ENCODE peak calls at places on chromosomes 6 and 20, in four cellular contexts. G, N, E and C are unnamed samples.

GRCh38 chr20:19626896-19627295 is 131.2 kb upstream of the RIN2 start:
- DNase-seq in G (no peak), E (no peak), N (no peak), C (peak; percentile 1)

GRCh38 chr6:27872634-27873028 is 39.6 kb downstream of the OR2B2 start:
- DNase-seq in G (no peak), N (peak; percentile 73), E (no peak), C (no peak)

GRCh38 chr6:136069119-136069518 is 181.0 kb downstream of the MTFR2 start:
- DNase-seq in N (no peak), G (no peak), E (no peak), C (peak; percentile 53)

GRCh38 chr6:36840471-36841461 is 1.5 kb upstream of the CPNE5 start:
- DNase-seq in E (no peak), G (peak; percentile 14), N (no peak), C (no peak)

GRCh38 chr6:35922139-35922554 is 1.2 kb upstream of the SRPK1 start:
- DNase-seq in N (no peak), G (no peak), E (no peak), C (no peak)

GRCh38 chr20:59596690-59597089 is 7.7 kb upstream of the PHACTR3 start:
- DNase-seq in N (no peak), E (no peak), G (no peak), C (no peak)

GRCh38 chr6:11769816-11770545 is 8.6 kb downstream of the ADTRP start:
- DNase-seq in G (no peak), N (no peak), E (no peak), C (no peak)

GRCh38 chr6:92427408-92427905 is 991.9 kb downstream of the EPHA7 start:
- DNase-seq in E (no peak), G (no peak), N (no peak), C (no peak)

GRCh38 chr6:166930354-166930891 is 25.9 kb downstream of the RNASET2 start:
- DNase-seq in N (no peak), G (no peak), E (no peak), C (no peak)

GRCh38 chr20:38432292-38432691 is 2.8 kb downstream of the SNHG17 start:
- DNase-seq in E (no peak), N (no peak), G (no peak), C (no peak)

GRCh38 chr6:64680446-64680845 is 1026.6 kb downstream of the EYS start:
- DNase-seq in G (no peak), N (no peak), E (no peak), C (peak; percentile 7)

GRCh38 chr6:137452331-137452894 is 41.8 kb downstream of the OLIG3 start:
- DNase-seq in G (no peak), N (no peak), E (no peak), C (no peak)

GRCh38 chr6:145345094-145345493 is 390.2 kb downstream of the EPM2A start:
- DNase-seq in N (no peak), G (no peak), E (no peak), C (no peak)

GRCh38 chr20:31715766-31716165 is 6.9 kb downstream of the BCL2L1 start:
- DNase-seq in E (no peak), G (no peak), N (no peak), C (no peak)

GRCh38 chr6:40477246-40478126 is 109.7 kb downstream of the LRFN2 start:
- DNase-seq in N (no peak), E (peak; percentile 99), G (no peak), C (no peak)

GRCh38 chr6:131979515-131980337 is 28.6 kb upstream of the CCN2 start:
- DNase-seq in G (no peak), E (no peak), N (no peak), C (peak; percentile 96)

GRCh38 chr6:34543421-34543820 is 12.7 kb downstream of the SPDEF start:
- DNase-seq in N (no peak), G (no peak), E (no peak), C (peak; percentile 45)

GRCh38 chr20:44126445-44126844 is 60.5 kb downstream of the JPH2 start:
- DNase-seq in E (no peak), N (no peak), G (no peak), C (no peak)

GRCh38 chr6:41538556-41539182 is 7.5 kb upstream of the FOXP4 start:
- DNase-seq in G (no peak), E (no peak), N (no peak), C (no peak)

GRCh38 chr6:73308712-73309533 is 45.2 kb downstream of the DPPA5 start:
- DNase-seq in E (peak; percentile 50), N (no peak), G (no peak), C (peak; percentile 4)

GRCh38 chr6:90654166-90654565 is 67.3 kb upstream of the MAP3K7 start:
- DNase-seq in E (peak; percentile 15), G (no peak), N (no peak), C (no peak)

GRCh38 chr6:40876336-40876735 is 162.7 kb downstream of the UNC5CL start:
- DNase-seq in G (no peak), E (no peak), N (no peak), C (no peak)

GRCh38 chr6:166679566-166679965 is 52.5 kb upstream of the RPS6KA2 start:
- DNase-seq in E (no peak), N (no peak), G (no peak), C (no peak)

GRCh38 chr6:114521926-114522325 is 179.1 kb upstream of the HS3ST5 start:
- DNase-seq in G (no peak), E (no peak), N (no peak), C (no peak)

GRCh38 chr6:148440877-148441453 is 98.3 kb downstream of the SASH1 start:
- DNase-seq in G (no peak), E (peak; percentile 90), N (no peak), C (peak; percentile 52)

GRCh38 chr6:166559211-166559610 is 27.3 kb downstream of the RAMACL start:
- DNase-seq in N (no peak), E (no peak), G (no peak), C (no peak)

GRCh38 chr6:2522521-2522920 is 228.2 kb downstream of the MYLK4 start:
- DNase-seq in N (peak; percentile 40), G (no peak), E (no peak), C (peak; percentile 73)

GRCh38 chr6:15332441-15332840 is 86.6 kb downstream of the JARID2 start:
- DNase-seq in N (no peak), E (no peak), G (no peak), C (no peak)

GRCh38 chr20:46215913-46216707 is 92.2 kb downstream of the CDH22 start:
- DNase-seq in G (no peak), E (peak; percentile 72), N (no peak), C (peak; percentile 84)

GRCh38 chr20:3814928-3815495 is 5.3 kb upstream of the AP5S1 start:
- DNase-seq in N (no peak), G (no peak), E (no peak), C (no peak)